ENCODE peak calls at places on chromosomes 2 and 18, in eight cellular contexts. Y, G, F, Z, L, P, J and X are unnamed samples.

GRCh38 chr18:1653873-1654272 is 749.2 kb downstream of the ADCYAP1 start:
- DNase-seq in Y (no peak), G (no peak), F (no peak), Z (no peak), L (no peak), P (no peak), J (no peak), X (no peak)

GRCh38 chr2:200378652-200379290 is 72.3 kb downstream of the SPATS2L start:
- DNase-seq in Y (no peak), G (peak), F (no peak), Z (no peak), L (peak), P (no peak), J (no peak), X (no peak)

GRCh38 chr2:72915076-72915906 is 2.0 kb upstream of the EMX1 start:
- DNase-seq in Y (no peak), G (no peak), F (no peak), Z (no peak), L (no peak), P (no peak), J (no peak), X (no peak)

GRCh38 chr18:72613589-72613988 is 69.4 kb upstream of the CBLN2 start:
- DNase-seq in Y (no peak), G (no peak), F (no peak), Z (no peak), L (no peak), P (no peak), J (no peak), X (no peak)

GRCh38 chr2:213816583-213816982 is 532.3 kb downstream of the SPAG16 start:
- DNase-seq in Y (no peak), G (no peak), F (no peak), Z (no peak), L (no peak), P (no peak), J (no peak), X (no peak)

GRCh38 chr18:55302337-55302833 is 285.6 kb downstream of the TCF4 start:
- DNase-seq in Y (no peak), G (no peak), F (no peak), Z (no peak), L (no peak), P (no peak), J (no peak), X (no peak)

GRCh38 chr2:209423562-209424541 is at the start of gene MAP2:
- DNase-seq in Y (peak), G (peak), F (peak), Z (peak), L (peak), P (peak), J (peak), X (peak)

GRCh38 chr18:35935805-35936204 is 36.7 kb upstream of the RMP24 start:
- DNase-seq in Y (no peak), G (no peak), F (no peak), Z (no peak), L (no peak), P (no peak), J (no peak), X (no peak)

GRCh38 chr2:173734686-173735308 is 230.4 kb downstream of the SP3 start:
- DNase-seq in Y (no peak), G (no peak), F (no peak), Z (no peak), L (no peak), P (no peak), J (no peak), X (no peak)